ENCODE peak calls at places on chromosomes 3 and 15, in five cellular contexts. N is GM23338, R is A549, I is HL-60, Y is HepG2. G is an unnamed sample.

GRCh38 chr3:197520311-197521276 is 35.2 kb downstream of the BDH1 start:
- DNase-seq in I (no peak), N (peak; percentile 56), Y (peak; percentile 96), R (peak; percentile 91), G (no peak)

GRCh38 chr15:46365612-46366011 is 730.8 kb downstream of the SQOR start:
- DNase-seq in Y (no peak), N (no peak), I (no peak), R (no peak), G (no peak)

GRCh38 chr15:73631915-73632669 is 1.1 kb downstream of the NPTN start:
- DNase-seq in I (no peak), R (peak; percentile 26), N (peak; percentile 52), Y (no peak), G (no peak)

GRCh38 chr3:12273045-12273695 is 15.7 kb upstream of the PPARG start:
- DNase-seq in R (no peak), N (no peak), Y (no peak), I (no peak), G (no peak)

GRCh38 chr3:46280105-46280797 is 38.0 kb downstream of the CCR3 start:
- DNase-seq in Y (no peak), R (no peak), N (no peak), I (no peak), G (no peak)

GRCh38 chr3:66506154-66506553 is 5.3 kb upstream of the LRIG1 start:
- DNase-seq in R (no peak), N (no peak), I (no peak), Y (no peak), G (no peak)

GRCh38 chr3:87268646-87269211 is 7.7 kb downstream of the POU1F1 start:
- DNase-seq in Y (no peak), I (no peak), R (no peak), N (no peak), G (no peak)

GRCh38 chr3:48047841-48048456 is 31.7 kb upstream of the MAP4 start:
- DNase-seq in I (no peak), R (no peak), Y (peak; percentile 44), N (no peak), G (no peak)

GRCh38 chr3:71247221-71247947 is 336.1 kb downstream of the FOXP1 start:
- DNase-seq in I (no peak), Y (peak; percentile 68), R (peak; percentile 71), N (peak; percentile 70), G (no peak)

GRCh38 chr15:71091601-71092000 is 23.7 kb upstream of the THSD4 start:
- DNase-seq in Y (no peak), N (no peak), R (no peak), I (no peak), G (no peak)

GRCh38 chr3:13309004-13309403 is 111.1 kb downstream of the NUP210 start:
- DNase-seq in Y (no peak), N (no peak), I (no peak), R (no peak), G (no peak)

GRCh38 chr3:15205934-15206661 is at the start of gene CAPN7:
- DNase-seq in N (peak; percentile 88), Y (peak; percentile 85), R (peak; percentile 93), I (peak; percentile 87), G (no peak)

GRCh38 chr15:61169275-61169903 is 59.7 kb downstream of the RORA start:
- DNase-seq in Y (no peak), I (no peak), R (no peak), N (peak; percentile 64), G (no peak)

GRCh38 chr3:99240700-99241099 is 339.2 kb upstream of the DCBLD2 start:
- DNase-seq in Y (no peak), N (no peak), R (no peak), I (no peak), G (no peak)

GRCh38 chr3:70855139-70855538 is 542.7 kb upstream of the MDFIC2 start:
- DNase-seq in R (no peak), I (no peak), N (no peak), Y (no peak), G (no peak)

GRCh38 chr15:59549826-59550225 is 61.8 kb upstream of the GCNT3 start:
- DNase-seq in N (peak; percentile 54), Y (no peak), I (no peak), R (no peak), G (no peak)

GRCh38 chr15:27582741-27583400 is 516.2 kb downstream of the OCA2 start:
- DNase-seq in R (no peak), I (no peak), Y (no peak), N (no peak), G (no peak)

GRCh38 chr3:193872265-193872753 is 263.6 kb upstream of the HES1 start:
- DNase-seq in Y (peak; percentile 70), I (no peak), N (no peak), R (peak; percentile 77), G (peak; percentile 94)

GRCh38 chr3:184937611-184938010 is 125.6 kb downstream of the VPS8 start:
- DNase-seq in R (no peak), N (no peak), Y (peak; percentile 1), I (no peak), G (no peak)

GRCh38 chr3:43153189-43154083 is 47.6 kb upstream of the POMGNT2 start:
- DNase-seq in I (no peak), R (no peak), N (peak; percentile 16), Y (no peak), G (no peak)

GRCh38 chr3:178385280-178385952 is 150.8 kb upstream of the KCNMB2 start:
- DNase-seq in I (no peak), R (peak; percentile 5), Y (peak; percentile 1), N (peak; percentile 61), G (peak; percentile 32)

GRCh38 chr3:52144796-52145735 is 9.2 kb downstream of the POC1A start:
- DNase-seq in Y (no peak), I (no peak), R (no peak), N (no peak), G (no peak)

GRCh38 chr3:42099020-42099765 is 8.0 kb downstream of the TRAK1 start:
- DNase-seq in I (no peak), Y (no peak), N (no peak), R (no peak), G (no peak)

GRCh38 chr3:184129012-184129411 is 6.1 kb upstream of the EIF2B5 start:
- DNase-seq in R (peak; percentile 27), I (no peak), Y (peak; percentile 48), N (peak; percentile 74), G (no peak)

GRCh38 chr15:101250331-101250730 is 1.5 kb downstream of the CHSY1 start:
- DNase-seq in I (no peak), N (no peak), R (no peak), Y (no peak), G (no peak)

GRCh38 chr15:95162967-95163531 is 931.7 kb downstream of the MCTP2 start:
- DNase-seq in N (no peak), R (no peak), Y (no peak), I (no peak), G (peak; percentile 22)

GRCh38 chr15:60555814-60556213 is 76.9 kb upstream of the ICE2 start:
- DNase-seq in I (no peak), N (peak; percentile 62), Y (no peak), R (no peak), G (no peak)

GRCh38 chr3:49164983-49165720 is 979 bp downstream of the CCDC71 start:
- DNase-seq in I (no peak), N (peak; percentile 36), R (no peak), Y (no peak), G (no peak)

GRCh38 chr15:72284781-72285180 is 12.4 kb upstream of the PARP6 start:
- DNase-seq in I (no peak), N (no peak), Y (no peak), R (no peak), G (no peak)

GRCh38 chr3:64463981-64464380 is 223.8 kb downstream of the ADAMTS9 start:
- DNase-seq in Y (no peak), N (no peak), I (no peak), R (no peak), G (no peak)

GRCh38 chr3:99842826-99843589 is 25.3 kb downstream of the CMSS1 start:
- DNase-seq in N (peak; percentile 75), I (no peak), R (peak; percentile 53), Y (peak; percentile 38), G (no peak)

GRCh38 chr15:74365619-74366445 is 1.6 kb downstream of the CYP11A1 start:
- DNase-seq in R (no peak), N (peak; percentile 72), I (no peak), Y (peak; percentile 25), G (no peak)

GRCh38 chr15:40016224-40016865 is 22.6 kb downstream of the SRP14 start:
- DNase-seq in Y (no peak), I (no peak), R (no peak), N (no peak), G (no peak)

DNA sequence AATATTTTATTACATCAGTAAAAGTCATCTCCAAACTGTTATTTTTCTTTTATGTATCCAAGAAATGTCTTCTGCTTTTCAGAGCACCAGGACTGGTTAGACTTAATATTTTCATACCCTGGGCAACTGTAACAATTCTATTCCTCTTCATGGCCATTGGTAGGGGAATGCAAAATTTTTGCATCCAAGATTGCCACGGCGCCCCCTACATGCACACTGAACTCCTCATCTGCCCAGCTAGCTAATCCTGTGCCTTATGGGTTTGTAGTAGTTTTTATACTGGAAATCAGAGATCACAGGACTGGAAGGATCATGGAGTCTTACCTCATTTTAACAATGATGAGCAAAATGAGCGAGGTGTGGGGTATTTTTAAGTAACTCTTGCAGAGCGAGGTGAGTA is 74.2 kb downstream of the CRTC3 start:
- DNase-seq in N (peak; percentile 42), R (peak; percentile 47), I (no peak), Y (no peak), G (no peak)
- TF ChIP-seq REST in N (no peak), R (no peak), I (no peak), Y (no peak), G (no peak)

GRCh38 chr15:79408041-79408440 is 24.1 kb upstream of the MINAR1 start:
- DNase-seq in Y (no peak), I (peak; percentile 52), N (no peak), R (no peak), G (no peak)
- TF ChIP-seq REST in Y (no peak), I (no peak), N (no peak), R (no peak), G (no peak)

DNA sequence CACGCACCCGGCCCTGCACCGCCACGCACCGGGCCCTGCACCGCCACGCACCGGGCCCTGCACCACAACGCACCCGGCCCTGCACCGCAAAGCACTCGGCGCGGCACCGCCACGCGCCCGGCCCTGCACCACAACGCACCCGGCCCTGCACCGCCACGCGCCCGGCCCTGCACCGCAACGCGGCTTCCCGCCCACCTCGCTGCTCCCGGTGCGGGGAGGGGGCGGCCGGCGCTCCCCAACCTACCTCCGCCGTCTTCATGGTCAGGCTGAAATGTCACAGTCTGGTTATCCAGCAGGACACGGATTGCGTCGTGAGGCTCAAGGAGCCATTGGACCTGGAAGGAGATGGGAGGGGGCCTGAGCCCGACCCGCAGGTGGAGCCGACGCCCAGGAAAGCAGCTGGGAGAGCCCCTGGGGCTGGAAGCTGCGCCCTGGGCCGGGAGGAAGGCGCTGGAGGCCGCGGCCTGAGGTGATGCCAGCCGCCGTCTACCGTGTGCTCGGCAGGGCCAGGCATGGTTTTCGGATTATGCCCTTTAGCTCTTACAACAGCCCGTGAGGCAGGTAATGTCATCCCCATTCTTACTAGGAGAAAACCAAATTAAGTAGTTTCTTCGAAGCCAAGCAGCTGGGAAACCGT is 42.0 kb downstream of the MUC20 start:
- DNase-seq in R (no peak), Y (no peak), N (no peak), I (no peak), G (no peak)
- TF ChIP-seq REST in R (no peak), Y (no peak), N (no peak), I (no peak), G (no peak)

DNA sequence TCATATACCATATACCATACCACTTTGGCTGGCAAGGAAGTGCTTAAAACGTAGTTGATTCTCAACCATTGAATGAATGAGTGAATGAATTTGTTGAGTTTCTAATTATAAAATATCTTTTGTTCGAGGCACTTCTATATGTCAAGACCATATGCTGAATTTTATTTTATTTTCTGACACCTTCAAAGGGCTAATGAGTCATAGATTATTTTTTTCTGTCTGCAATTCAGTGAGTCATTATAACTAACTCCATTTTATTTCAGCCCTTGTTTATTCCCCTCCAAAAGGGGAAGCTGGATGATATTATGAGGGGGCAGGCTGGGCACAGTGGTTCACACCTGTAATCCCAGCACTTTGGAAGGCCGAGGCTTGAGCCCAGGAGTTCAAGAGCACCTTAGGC is 142.4 kb downstream of the P2RY1 start:
- DNase-seq in Y (no peak), N (no peak), R (no peak), I (no peak), G (no peak)
- TF ChIP-seq REST in Y (no peak), N (no peak), R (no peak), I (no peak), G (no peak)